ENCODE peak calls at places on chromosome 11, in nine cellular contexts. H is hypothalamus; T is activated CD4-positive, alpha-beta T cell treated with anti-CD3 and anti-CD28 coated beads, Interleukin-2, amount 50 U/mL, for 24 hours; P is tibial nerve; X is AG09309; O is fibroblast of villous mesenchyme; K is head of caudate nucleus; A is progenitor cell of endocrine pancreas; R is hepatic stellate cell. S is an unnamed sample.

GRCh38 chr11:93519179-93519578 is 24.0 kb downstream of the SMCO4 start:
- DNase-seq in H (no peak), P (no peak), O (no peak), T (no peak), R (no peak), X (no peak), K (no peak), A (no peak), S (no peak)

GRCh38 chr11:21975242-21975641 is 217.6 kb upstream of the ANO5 start:
- DNase-seq in R (no peak), K (no peak), O (no peak), T (no peak), X (no peak), H (no peak), P (no peak), A (no peak), S (no peak)

GRCh38 chr11:121452609-121453150 is at the start of gene SORL1-AS1:
- DNase-seq in O (no peak), T (peak), X (no peak), A (no peak), P (no peak), R (no peak), H (no peak), K (peak), S (no peak)

GRCh38 chr11:61071208-61071681 is 31.0 kb upstream of the CD5 start:
- DNase-seq in H (no peak), X (no peak), P (no peak), A (no peak), R (no peak), K (no peak), O (no peak), T (peak), S (no peak)

GRCh38 chr11:74011360-74012071 is 2.6 kb upstream of the UCP3 start:
- DNase-seq in T (no peak), A (no peak), R (peak), X (no peak), O (no peak), K (no peak), H (no peak), P (no peak), S (no peak)

GRCh38 chr11:80873309-80873999 is 1432.6 kb upstream of the TENM4 start:
- DNase-seq in A (no peak), O (no peak), X (no peak), T (no peak), K (no peak), R (no peak), H (no peak), P (no peak), S (no peak)

GRCh38 chr11:132785878-132786277 is 746.4 kb downstream of the OPCML start:
- DNase-seq in T (no peak), H (no peak), A (no peak), P (no peak), K (no peak), X (no peak), R (no peak), O (no peak), S (no peak)

GRCh38 chr11:16881074-16881709 is 133.0 kb downstream of the PLEKHA7 start:
- DNase-seq in P (no peak), R (peak), H (no peak), A (no peak), K (peak), T (no peak), O (no peak), X (no peak), S (no peak)

GRCh38 chr11:35893796-35894475 is 49.9 kb upstream of the LDLRAD3 start:
- DNase-seq in X (no peak), P (peak), O (peak), A (no peak), R (no peak), K (no peak), T (no peak), H (no peak), S (peak)

GRCh38 chr11:104443387-104443786 is 279.4 kb upstream of the PDGFD start:
- DNase-seq in T (no peak), K (no peak), A (no peak), X (no peak), O (no peak), R (no peak), H (no peak), P (no peak), S (no peak)

GRCh38 chr11:30333405-30333804 is 10.5 kb downstream of the ARL14EP start:
- DNase-seq in O (peak), K (no peak), T (no peak), X (no peak), P (no peak), R (no peak), A (no peak), H (no peak), S (no peak)

GRCh38 chr11:85647604-85648299 is at the start of gene TMEM126A:
- DNase-seq in O (peak), H (peak), A (peak), K (peak), P (peak), X (no peak), T (peak), R (peak), S (peak)

GRCh38 chr11:90698238-90698637 is 475.4 kb upstream of the CHORDC1 start:
- DNase-seq in T (no peak), P (no peak), K (no peak), O (no peak), A (no peak), R (no peak), H (no peak), X (no peak), S (no peak)

GRCh38 chr11:47797633-47798032 is 30.5 kb upstream of the FNBP4 start:
- DNase-seq in X (peak), O (peak), A (no peak), T (peak), P (no peak), H (no peak), R (peak), K (no peak), S (no peak)

GRCh38 chr11:109130910-109131309 is 291.1 kb upstream of the C11orf87 start:
- DNase-seq in A (no peak), X (no peak), R (no peak), K (no peak), T (no peak), P (no peak), O (no peak), H (no peak), S (no peak)

GRCh38 chr11:93766504-93766903 is 17.6 kb upstream of the MED17 start:
- DNase-seq in O (no peak), K (no peak), T (no peak), H (no peak), P (no peak), R (no peak), A (no peak), X (no peak), S (no peak)

GRCh38 chr11:113796663-113797259 is 17.2 kb downstream of the CLDN25 start:
- DNase-seq in O (peak), H (no peak), P (peak), R (peak), A (no peak), T (peak), K (no peak), X (no peak), S (no peak)

GRCh38 chr11:70063555-70063954 is 14.6 kb upstream of the ANO1 start:
- DNase-seq in X (no peak), P (no peak), R (no peak), O (no peak), A (no peak), K (no peak), H (no peak), T (no peak), S (peak)

GRCh38 chr11:61955031-61955415 is 4.9 kb downstream of the BEST1 start:
- DNase-seq in X (peak), T (no peak), H (no peak), R (peak), A (no peak), O (peak), K (peak), P (peak), S (no peak)

GRCh38 chr11:111195192-111195591 is 50.3 kb upstream of the POU2AF2 start:
- DNase-seq in X (no peak), A (no peak), O (no peak), P (no peak), H (no peak), T (no peak), R (no peak), K (no peak), S (no peak)

GRCh38 chr11:37616291-37616690 is 1018.3 kb upstream of the RAG2 start:
- DNase-seq in A (no peak), K (no peak), P (no peak), T (no peak), R (no peak), O (no peak), X (no peak), H (no peak), S (no peak)

GRCh38 chr11:64410396-64410718 is 51.4 kb downstream of the RPS6KA4 start:
- DNase-seq in K (peak), P (no peak), T (no peak), R (no peak), O (no peak), A (no peak), X (no peak), H (no peak), S (no peak)

GRCh38 chr11:1226981-1227550 is 4.2 kb downstream of the MUC5B start:
- DNase-seq in T (no peak), K (no peak), X (no peak), H (no peak), O (no peak), R (peak), A (no peak), P (no peak), S (no peak)

GRCh38 chr11:101470414-101470813 is 113.4 kb downstream of the TRPC6 start:
- DNase-seq in K (no peak), T (no peak), P (no peak), X (no peak), O (peak), A (no peak), R (no peak), H (no peak), S (no peak)

GRCh38 chr11:1783725-1784529 is 20.2 kb upstream of the CTSD start:
- DNase-seq in R (no peak), P (no peak), K (no peak), O (no peak), T (no peak), H (no peak), X (no peak), A (no peak), S (no peak)

GRCh38 chr11:118530683-118531596 is at the start of gene TMEM25:
- DNase-seq in O (peak), A (peak), R (peak), H (peak), X (no peak), T (peak), P (no peak), K (peak), S (no peak)

GRCh38 chr11:11390068-11390775 is 37.2 kb upstream of the CSNK2A3 start:
- DNase-seq in X (no peak), O (no peak), K (no peak), P (no peak), H (no peak), T (no peak), A (no peak), R (no peak), S (no peak)

GRCh38 chr11:34960277-34960676 is 43.9 kb downstream of the PDHX start:
- DNase-seq in A (no peak), H (no peak), O (peak), P (peak), K (peak), R (no peak), T (no peak), X (no peak), S (peak)

GRCh38 chr11:120117991-120118390 is 19.9 kb downstream of the TRIM29 start:
- DNase-seq in H (no peak), K (no peak), P (no peak), A (no peak), R (no peak), O (no peak), T (no peak), X (no peak), S (no peak)

GRCh38 chr11:34126959-34127848 is 21.8 kb downstream of the NAT10 start:
- DNase-seq in P (no peak), T (no peak), X (no peak), A (no peak), R (no peak), H (no peak), K (no peak), O (no peak), S (no peak)

S was measured in breast epithelium.